ENCODE peak calls at places on chromosomes 12 and 14, in eight cellular contexts. P is HepG2, J is SK-N-MC, G is endothelial cell of umbilical vein, X is transverse colon, H is GM23338, N is SK-N-SH, S is stomach. T is an unnamed sample.

GRCh38 chr14:53285064-53285463 is 131.9 kb upstream of the DDHD1 start:
- DNase-seq in J (no peak), G (no peak), S (no peak), P (no peak), N (no peak), H (no peak), X (no peak), T (no peak)

GRCh38 chr12:108633534-108634224 is at the start of gene SELPLG:
- DNase-seq in J (no peak), X (peak), N (no peak), G (no peak), S (peak), H (no peak), P (no peak), T (peak)

GRCh38 chr14:50657753-50658152 is 10.4 kb downstream of the SAV1 start:
- DNase-seq in X (no peak), H (no peak), G (no peak), P (no peak), S (no peak), J (no peak), N (no peak), T (no peak)

GRCh38 chr12:21183721-21184275 is 52.8 kb downstream of the SLCO1B1 start:
- DNase-seq in G (no peak), S (no peak), H (no peak), N (no peak), P (no peak), J (no peak), X (no peak), T (no peak)

GRCh38 chr12:104505095-104505819 is 48.5 kb downstream of the CHST11 start:
- DNase-seq in P (no peak), N (no peak), S (no peak), H (no peak), G (peak), J (no peak), X (peak), T (no peak)

GRCh38 chr12:100706029-100706428 is 88.5 kb upstream of the ANO4 start:
- DNase-seq in H (no peak), X (no peak), P (no peak), S (no peak), N (no peak), G (no peak), J (no peak), T (no peak)

GRCh38 chr12:78018146-78018910 is 187.6 kb downstream of the NAV3 start:
- DNase-seq in N (no peak), H (no peak), J (no peak), G (no peak), X (no peak), S (no peak), P (peak), T (no peak)

GRCh38 chr14:75460402-75460801 is 32.6 kb downstream of the JDP2 start:
- DNase-seq in S (no peak), G (no peak), H (no peak), P (no peak), X (no peak), N (no peak), J (no peak), T (no peak)

GRCh38 chr12:121883315-121883660 is 5.3 kb upstream of the PSMD9 start:
- DNase-seq in G (no peak), N (no peak), S (no peak), P (no peak), X (no peak), H (peak), J (no peak), T (no peak)

GRCh38 chr12:115771065-115771464 is 506.4 kb downstream of the MED13L start:
- DNase-seq in G (no peak), S (no peak), H (peak), J (no peak), X (no peak), P (peak), N (peak), T (no peak)

GRCh38 chr12:82426586-82426985 is 68.3 kb downstream of the METTL25 start:
- DNase-seq in X (no peak), H (no peak), S (no peak), G (no peak), N (no peak), J (no peak), P (no peak), T (no peak)

GRCh38 chr14:83071888-83072501 is 1538.3 kb upstream of the SEL1L start:
- DNase-seq in X (no peak), N (no peak), S (no peak), H (peak), G (no peak), J (peak), P (peak), T (no peak)

GRCh38 chr12:131473721-131474709 is 236.9 kb upstream of the SFSWAP start:
- DNase-seq in P (no peak), J (no peak), S (peak), X (no peak), N (no peak), H (peak), G (no peak), T (no peak)

GRCh38 chr12:48777501-48778400 is 11.1 kb downstream of the ADCY6 start:
- DNase-seq in P (no peak), H (peak), G (no peak), X (no peak), S (no peak), N (no peak), J (no peak), T (no peak)

GRCh38 chr12:109842021-109842420 is 8.8 kb upstream of the TRPV4 start:
- DNase-seq in X (no peak), N (no peak), H (no peak), G (no peak), P (no peak), J (no peak), S (no peak), T (no peak)

GRCh38 chr12:127926004-127926403 is 341.0 kb upstream of the TMEM132C start:
- DNase-seq in H (peak), S (no peak), N (peak), G (no peak), J (no peak), P (no peak), X (peak), T (no peak)

GRCh38 chr14:105281354-105282097 is 19.3 kb downstream of the BRF1 start:
- DNase-seq in S (no peak), N (peak), P (peak), J (peak), X (no peak), G (peak), H (peak), T (no peak)

GRCh38 chr12:94149781-94150482 is 1.6 kb downstream of the PLXNC1 start:
- DNase-seq in N (peak), X (peak), P (no peak), J (no peak), G (no peak), H (peak), S (peak), T (no peak)

GRCh38 chr12:132560831-132561783 is 49.3 kb downstream of the LRCOL1 start:
- DNase-seq in G (peak), J (peak), H (peak), S (peak), N (peak), P (peak), X (peak), T (peak)

GRCh38 chr12:26680724-26681455 is 152.1 kb downstream of the ITPR2 start:
- DNase-seq in G (peak), J (no peak), N (no peak), X (no peak), S (no peak), H (no peak), P (peak), T (no peak)

GRCh38 chr12:11545438-11546330 is 103.8 kb upstream of the ETV6 start:
- DNase-seq in H (peak), G (peak), S (no peak), P (no peak), X (no peak), N (peak), J (no peak), T (peak)

GRCh38 chr12:106446429-106447092 is 89.0 kb downstream of the POLR3B start:
- DNase-seq in G (peak), J (no peak), H (no peak), P (no peak), X (no peak), N (no peak), S (no peak), T (no peak)

GRCh38 chr12:131611416-131612091 is 99.3 kb upstream of the SFSWAP start:
- DNase-seq in H (no peak), N (no peak), G (no peak), S (no peak), P (no peak), J (no peak), X (no peak), T (no peak)

GRCh38 chr14:104130974-104131651 is 7.3 kb upstream of the KIF26A start:
- DNase-seq in J (no peak), P (peak), X (peak), S (peak), H (peak), G (peak), N (peak), T (peak)

GRCh38 chr12:87660987-87661769 is 368.0 kb downstream of the C12orf50 start:
- DNase-seq in N (no peak), G (no peak), J (no peak), S (no peak), H (no peak), X (no peak), P (no peak), T (no peak)

GRCh38 chr14:104731249-104731924 is 7.4 kb downstream of the ADSS1 start:
- DNase-seq in G (no peak), N (peak), J (no peak), X (no peak), S (no peak), H (peak), P (peak), T (no peak)

GRCh38 chr12:57489157-57489641 is 1.3 kb downstream of the MARS1 start:
- DNase-seq in S (no peak), N (no peak), H (no peak), P (no peak), G (no peak), X (no peak), J (no peak), T (no peak)

GRCh38 chr14:89489796-89490506 is 72.9 kb upstream of the FOXN3 start:
- DNase-seq in S (no peak), J (no peak), H (no peak), P (no peak), G (no peak), N (no peak), X (no peak), T (no peak)

GRCh38 chr12:102518871-102519270 is 38.5 kb upstream of the IGF1 start:
- DNase-seq in S (no peak), H (no peak), J (no peak), N (no peak), G (no peak), P (no peak), X (no peak), T (no peak)

GRCh38 chr12:114288071-114288470 is 117.9 kb downstream of the TBX5 start:
- DNase-seq in X (no peak), G (no peak), N (no peak), J (no peak), H (no peak), P (no peak), S (no peak), T (no peak)

GRCh38 chr14:65206078-65206447 is 103.7 kb upstream of the MAX start:
- DNase-seq in S (no peak), N (no peak), G (no peak), H (no peak), J (no peak), X (no peak), P (no peak), T (no peak)

GRCh38 chr14:103510311-103511021 is 12.2 kb downstream of the CKB start:
- DNase-seq in X (no peak), H (peak), N (no peak), J (no peak), G (no peak), S (no peak), P (no peak), T (no peak)

GRCh38 chr14:104953097-104953496 is 25.1 kb downstream of the AHNAK2 start:
- DNase-seq in X (no peak), H (no peak), S (no peak), P (no peak), N (no peak), G (no peak), J (no peak), T (no peak)

GRCh38 chr14:63174760-63175191 is 29.5 kb upstream of the RHOJ start:
- DNase-seq in S (no peak), P (peak), J (no peak), X (no peak), G (peak), H (peak), N (peak), T (no peak)

GRCh38 chr12:62215506-62215905 is 44.7 kb upstream of the USP15 start:
- DNase-seq in H (no peak), N (no peak), P (no peak), J (no peak), X (no peak), G (no peak), S (no peak), T (no peak)

DNA sequence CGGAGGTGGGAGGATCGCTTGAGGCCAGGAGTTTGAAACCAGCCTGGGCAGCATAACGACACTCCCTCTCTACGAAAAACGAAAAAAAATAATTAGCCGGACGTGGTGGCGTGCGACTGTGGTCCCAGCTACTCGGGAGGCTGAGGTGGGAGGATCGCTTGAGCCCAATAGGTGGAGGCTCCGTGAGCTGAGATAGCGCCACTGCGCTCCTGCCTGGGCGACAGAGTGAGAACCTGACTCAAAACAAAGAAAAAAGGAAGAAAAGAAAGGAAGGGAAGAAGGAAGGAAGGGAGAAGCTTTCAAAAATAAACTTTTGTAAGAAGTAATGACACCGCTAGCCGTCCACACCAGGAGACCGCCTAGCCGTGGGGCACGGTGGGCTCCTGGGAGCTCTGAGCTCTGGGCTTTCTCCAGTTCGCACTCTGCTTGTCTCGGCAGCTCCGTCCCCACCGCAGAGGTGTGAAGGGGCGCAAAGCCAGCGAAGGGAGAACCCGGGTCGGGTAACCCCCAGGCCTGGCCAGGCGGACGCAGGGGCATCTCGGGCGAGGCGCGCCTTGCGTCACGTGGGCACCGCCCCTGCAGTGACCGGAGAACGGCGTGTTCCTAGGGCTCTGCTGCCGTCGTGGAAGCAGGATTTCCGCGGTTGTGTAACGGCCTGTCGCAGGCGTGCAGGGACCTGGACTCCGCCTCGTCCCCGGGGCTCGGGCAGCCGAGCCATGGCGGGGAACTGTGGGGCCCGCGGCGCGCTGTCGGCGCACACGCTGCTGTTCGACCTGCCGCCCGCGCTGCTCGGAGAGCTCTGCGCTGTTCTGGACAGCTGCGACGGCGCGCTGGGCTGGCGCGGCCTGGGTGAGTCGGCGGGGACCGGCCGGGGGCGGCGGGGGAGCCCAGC is at the start of gene IRAK3:
- DNase-seq in G (peak), S (peak), P (no peak), N (peak), X (peak), H (peak), J (no peak), T (peak)
- TF ChIP-seq POLR2AphosphoS5 in G (peak), S (peak), P (no peak), N (no peak), X (peak), H (no peak), J (no peak), T (peak)

GRCh38 chr14:99578541-99579044 is 25.4 kb downstream of the CCDC85C start:
- DNase-seq in G (no peak), J (no peak), N (no peak), S (no peak), P (no peak), X (peak), H (no peak), T (no peak)
- TF ChIP-seq POLR2AphosphoS5 in G (no peak), J (no peak), N (no peak), S (no peak), P (no peak), X (peak), H (no peak), T (no peak)

GRCh38 chr14:22598099-22598895 is at the start of gene ABHD4:
- DNase-seq in P (peak), H (peak), X (peak), G (peak), N (peak), S (peak), J (no peak), T (peak)
- TF ChIP-seq POLR2AphosphoS5 in P (peak), H (peak), X (peak), G (peak), N (peak), S (peak), J (peak), T (no peak)

DNA sequence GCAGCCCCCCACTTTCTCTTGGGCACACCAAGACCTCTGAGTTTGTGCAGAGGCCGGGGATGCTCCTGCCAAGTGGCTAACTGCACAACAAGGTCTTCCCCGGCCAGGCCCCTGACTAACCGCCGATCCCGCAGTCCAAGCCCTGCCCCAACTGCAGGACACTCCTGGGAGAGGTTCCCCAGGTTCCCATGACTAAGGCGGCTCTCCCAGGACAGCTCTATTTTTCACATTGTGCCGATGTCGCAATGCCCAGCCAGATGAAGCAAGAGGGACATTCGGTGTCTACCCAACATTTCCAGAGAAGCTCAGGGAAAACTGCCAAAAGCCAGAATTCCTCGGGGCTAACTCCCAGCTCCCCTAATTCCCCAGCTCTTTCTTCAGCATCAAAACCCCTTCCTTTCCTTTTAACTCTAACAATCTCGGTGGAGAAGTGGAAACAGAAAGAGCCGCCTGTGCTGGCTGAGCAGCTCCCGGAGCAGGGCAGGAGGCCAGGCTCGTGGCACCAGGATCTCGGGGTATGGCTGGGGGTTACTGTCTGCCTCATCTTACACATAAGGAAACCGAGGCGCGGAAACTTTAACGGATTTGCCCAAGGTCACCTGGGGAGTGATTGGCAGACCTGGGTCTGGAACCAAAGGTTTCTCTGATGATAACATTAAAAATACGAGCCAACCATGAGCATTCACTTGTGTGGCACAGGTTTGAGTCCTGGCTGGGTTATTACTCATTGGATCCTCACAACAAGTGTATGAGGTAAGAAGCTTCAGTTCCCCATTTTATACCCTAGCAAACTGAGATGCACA is 318.3 kb downstream of the BCL11B start:
- DNase-seq in N (no peak), S (peak), G (no peak), X (peak), J (no peak), H (no peak), P (no peak), T (peak)
- TF ChIP-seq POLR2AphosphoS5 in N (no peak), S (no peak), G (no peak), X (peak), J (no peak), H (no peak), P (no peak), T (no peak)

GRCh38 chr12:46524778-46525177 is 152.2 kb upstream of the SLC38A2 start:
- DNase-seq in X (peak), P (no peak), G (peak), N (peak), S (peak), H (peak), J (no peak), T (no peak)
- TF ChIP-seq POLR2AphosphoS5 in X (peak), P (no peak), G (no peak), N (peak), S (peak), H (no peak), J (no peak), T (no peak)

DNA sequence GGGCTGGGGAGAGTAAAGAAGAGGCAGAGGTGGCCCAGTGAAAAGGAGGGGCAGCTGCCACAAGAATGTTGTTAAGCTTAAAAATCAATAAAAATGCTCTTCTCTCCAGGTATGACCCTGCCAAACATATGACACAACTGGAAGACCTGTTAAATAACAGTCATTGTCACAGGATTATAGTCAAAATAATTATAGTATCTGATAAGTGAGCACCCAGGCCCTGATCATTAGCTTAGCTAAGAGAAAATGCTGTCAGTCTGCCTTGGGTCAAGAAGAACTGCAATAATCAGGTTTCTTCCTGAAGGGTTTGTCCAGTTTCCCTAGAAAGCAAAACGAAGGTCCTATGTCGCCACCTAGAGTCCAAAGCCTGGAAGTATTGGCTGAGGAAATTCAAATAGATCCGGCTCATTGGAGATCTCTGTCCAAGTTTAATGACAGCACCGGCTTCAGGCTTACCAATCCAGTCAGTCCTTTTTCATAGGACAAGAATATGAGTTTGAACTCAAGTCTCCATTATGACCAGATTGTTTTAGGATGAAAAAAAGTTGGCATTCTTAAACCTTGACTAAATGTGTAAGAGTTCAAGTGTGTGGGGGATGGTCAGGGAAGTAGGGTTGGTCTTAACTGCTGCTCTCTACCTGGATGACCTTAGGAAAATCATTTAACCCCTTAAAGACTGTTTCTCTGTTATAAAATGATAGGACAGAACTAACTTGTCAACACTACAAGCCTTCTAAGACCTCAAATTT is 22.5 kb upstream of the NKX2-8 start:
- DNase-seq in J (peak), G (peak), X (peak), S (peak), P (peak), N (peak), H (peak), T (no peak)
- TF ChIP-seq POLR2AphosphoS5 in J (no peak), G (no peak), X (no peak), S (no peak), P (no peak), N (no peak), H (no peak), T (no peak)

DNA sequence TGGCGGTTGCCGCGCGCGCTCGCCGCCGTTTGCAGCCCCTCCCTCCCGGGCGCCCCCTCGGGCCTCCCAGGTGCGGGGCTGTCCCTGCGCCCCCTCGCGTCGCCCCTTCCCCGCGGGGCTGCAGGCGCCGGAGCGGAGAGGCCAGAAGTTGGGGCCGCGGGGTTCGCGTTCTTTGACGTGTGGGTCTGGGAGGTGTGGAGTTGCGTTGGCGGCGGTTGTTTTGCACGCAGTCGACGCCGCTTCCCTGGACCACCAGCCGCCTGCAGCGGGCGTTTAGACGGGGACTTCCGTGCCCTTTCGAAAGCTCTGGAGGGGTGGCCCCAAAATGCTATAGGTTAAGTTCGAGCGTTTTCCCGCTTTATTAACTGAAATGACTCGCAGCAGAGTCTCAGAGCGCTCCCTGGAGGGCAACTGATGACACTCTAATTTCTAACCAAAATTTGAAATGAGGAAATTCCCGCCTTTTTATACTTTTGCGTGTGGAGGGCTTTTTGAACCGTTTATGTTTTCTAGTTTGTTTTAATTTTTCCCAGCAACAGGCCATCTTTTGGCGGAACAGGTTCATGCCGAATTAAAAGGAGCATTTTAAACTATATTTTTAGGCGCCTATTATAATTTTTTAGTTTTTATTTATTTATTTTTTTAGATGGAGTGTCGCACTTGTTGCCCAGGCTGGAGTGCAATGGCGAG is 939 bp downstream of the TMPO start:
- DNase-seq in P (peak), S (peak), X (peak), N (peak), G (peak), J (peak), H (peak), T (peak)
- TF ChIP-seq POLR2AphosphoS5 in P (no peak), S (no peak), X (no peak), N (peak), G (no peak), J (peak), H (peak), T (peak)